ENCODE peak calls at places on chromosomes 3 and 15, in four cellular contexts. One of them, this sample, is unnamed.

GRCh38 chr15:73886717-73887345 is 13.5 kb downstream of the TBC1D21 start:
- DNase-seq in coronary artery: peak
- DNase-seq in HT1080: no peak
- DNase-seq in GM12865: no peak
- DNase-seq in this sample: no peak

GRCh38 chr15:93072011-93072410 is 17.0 kb downstream of the RGMA start:
- DNase-seq in GM12865: no peak
- DNase-seq in HT1080: no peak
- DNase-seq in coronary artery: no peak
- DNase-seq in this sample: no peak

GRCh38 chr3:32616267-32616962 is 45.8 kb upstream of the DYNC1LI1 start:
- DNase-seq in HT1080: no peak
- DNase-seq in coronary artery: no peak
- DNase-seq in GM12865: no peak
- DNase-seq in this sample: peak

GRCh38 chr3:114551770-114552526 is 258.1 kb downstream of the TIGIT start:
- DNase-seq in coronary artery: no peak
- DNase-seq in HT1080: peak
- DNase-seq in GM12865: no peak
- DNase-seq in this sample: peak

GRCh38 chr15:48603922-48604321 is 41.6 kb downstream of the FBN1 start:
- DNase-seq in coronary artery: no peak
- DNase-seq in HT1080: no peak
- DNase-seq in GM12865: no peak
- DNase-seq in this sample: no peak

GRCh38 chr3:146780251-146780650 is 175.1 kb upstream of the PLSCR5 start:
- DNase-seq in GM12865: no peak
- DNase-seq in coronary artery: no peak
- DNase-seq in HT1080: no peak
- DNase-seq in this sample: peak

GRCh38 chr3:123297627-123297899 is 95.8 kb downstream of the SEC22A start:
- DNase-seq in GM12865: no peak
- DNase-seq in coronary artery: no peak
- DNase-seq in HT1080: no peak
- DNase-seq in this sample: no peak

GRCh38 chr3:8301977-8302589 is 199.5 kb upstream of the LMCD1 start:
- DNase-seq in GM12865: peak
- DNase-seq in HT1080: peak
- DNase-seq in coronary artery: no peak
- DNase-seq in this sample: peak

GRCh38 chr3:180306691-180307090 is 270.0 kb upstream of the PEX5L start:
- DNase-seq in GM12865: no peak
- DNase-seq in coronary artery: no peak
- DNase-seq in HT1080: peak
- DNase-seq in this sample: peak

GRCh38 chr3:19073341-19074105 is 74.8 kb upstream of the KCNH8 start:
- DNase-seq in coronary artery: no peak
- DNase-seq in HT1080: no peak
- DNase-seq in GM12865: no peak
- DNase-seq in this sample: no peak

GRCh38 chr3:55893045-55893664 is 406.0 kb upstream of the WNT5A start:
- DNase-seq in coronary artery: no peak
- DNase-seq in GM12865: no peak
- DNase-seq in HT1080: peak
- DNase-seq in this sample: no peak

GRCh38 chr3:56812749-56813655 is 11.3 kb upstream of the ARHGEF3 start:
- DNase-seq in coronary artery: no peak
- DNase-seq in GM12865: no peak
- DNase-seq in HT1080: peak
- DNase-seq in this sample: peak

GRCh38 chr15:70628542-70628941 is 134.8 kb downstream of the UACA start:
- DNase-seq in GM12865: no peak
- DNase-seq in HT1080: no peak
- DNase-seq in coronary artery: no peak
- DNase-seq in this sample: no peak

GRCh38 chr3:172601066-172601832 is 78.0 kb upstream of the TNFSF10 start:
- DNase-seq in HT1080: no peak
- DNase-seq in GM12865: no peak
- DNase-seq in coronary artery: no peak
- DNase-seq in this sample: no peak

GRCh38 chr3:145145461-145145860 is 1015.5 kb downstream of the PLOD2 start:
- DNase-seq in coronary artery: no peak
- DNase-seq in GM12865: no peak
- DNase-seq in HT1080: peak
- DNase-seq in this sample: no peak

GRCh38 chr3:57691411-57692133 is 1.3 kb downstream of the DENND6A start:
- DNase-seq in GM12865: peak
- DNase-seq in coronary artery: no peak
- DNase-seq in HT1080: no peak
- DNase-seq in this sample: peak

GRCh38 chr3:112007641-112008040 is 8.9 kb downstream of the TAGLN3 start:
- DNase-seq in coronary artery: no peak
- DNase-seq in HT1080: no peak
- DNase-seq in GM12865: no peak
- DNase-seq in this sample: no peak

GRCh38 chr15:51186121-51186795 is 91.6 kb upstream of the TNFAIP8L3 start:
- DNase-seq in HT1080: no peak
- DNase-seq in coronary artery: no peak
- DNase-seq in GM12865: no peak
- DNase-seq in this sample: no peak

GRCh38 chr3:81080608-81081007 is 680.8 kb downstream of the GBE1 start:
- DNase-seq in HT1080: no peak
- DNase-seq in coronary artery: no peak
- DNase-seq in GM12865: no peak
- DNase-seq in this sample: no peak

GRCh38 chr3:129961142-129961541 is 13.4 kb upstream of the TRH start:
- DNase-seq in coronary artery: no peak
- DNase-seq in GM12865: no peak
- DNase-seq in HT1080: no peak
- DNase-seq in this sample: no peak

GRCh38 chr15:89371145-89372044 is 36.8 kb upstream of the POLG start:
- DNase-seq in GM12865: no peak
- DNase-seq in HT1080: no peak
- DNase-seq in coronary artery: no peak
- DNase-seq in this sample: no peak

This sample was measured in mammary epithelial cell.